ENCODE peak calls at places on chromosomes 7 and 10, in nine cellular contexts. X, E, U, N, Y, O, W, S and D are unnamed samples. For H3K4me1, the result is how much of the 10 kb centered on the place peaks cover.

GRCh38 chr10:122850705-122851640 is 5.3 kb upstream of the CUZD1 start:
- DNase-seq in N (no peak), Y (peak), X (no peak), U (no peak), W (no peak), O (no peak), S (no peak), E (no peak), D (no peak)

GRCh38 chr7:98423043-98423442 is 22.2 kb upstream of the BAIAP2L1 start:
- DNase-seq in X (no peak), U (no peak), Y (peak), W (no peak), O (no peak), E (no peak), S (no peak), N (no peak), D (peak)

GRCh38 chr7:36969376-36969775 is 245.1 kb upstream of the AOAH start:
- DNase-seq in W (no peak), Y (no peak), N (no peak), X (no peak), O (no peak), S (no peak), E (no peak), U (no peak), D (peak)

GRCh38 chr10:63798599-63799498 is 277.6 kb downstream of the REEP3 start:
- DNase-seq in S (no peak), N (peak), U (peak), O (peak), E (peak), X (peak), W (no peak), Y (peak), D (no peak)

GRCh38 chr7:141663081-141663510 is 38.9 kb downstream of the DENND11 start:
- DNase-seq in E (no peak), S (no peak), O (no peak), W (peak), Y (no peak), N (no peak), X (no peak), U (peak), D (no peak)

GRCh38 chr10:99279626-99280111 is 44.0 kb upstream of the HPSE2 start:
- DNase-seq in S (no peak), X (no peak), U (no peak), N (no peak), Y (no peak), E (no peak), W (no peak), O (no peak), D (no peak)

GRCh38 chr10:58641095-58641531 is 128.4 kb downstream of the BICC1 start:
- DNase-seq in Y (peak), W (no peak), X (no peak), N (no peak), E (no peak), U (no peak), O (no peak), S (no peak), D (no peak)

GRCh38 chr10:79446451-79447020 is 1.1 kb upstream of the ZCCHC24 start:
- DNase-seq in N (peak), E (no peak), S (peak), Y (no peak), W (peak), O (peak), U (peak), X (peak), D (no peak)

GRCh38 chr10:79068203-79068561 is 584 bp upstream of the ZMIZ1 start:
- DNase-seq in S (peak), E (no peak), U (no peak), N (no peak), O (no peak), Y (no peak), W (no peak), X (no peak), D (peak)

GRCh38 chr7:33854951-33855350 is 50.4 kb upstream of the BMPER start:
- DNase-seq in U (no peak), E (no peak), S (no peak), X (no peak), O (no peak), W (no peak), N (no peak), Y (peak), D (no peak)

GRCh38 chr10:123270221-123270620 is 116.0 kb downstream of the BUB3 start:
- DNase-seq in N (no peak), O (no peak), X (no peak), S (no peak), U (no peak), E (no peak), Y (peak), W (no peak), D (no peak)

GRCh38 chr7:50339990-50340500 is 35.5 kb downstream of the IKZF1 start:
- DNase-seq in X (no peak), U (peak), E (no peak), S (no peak), Y (no peak), N (no peak), W (no peak), O (no peak), D (peak)

GRCh38 chr7:66837661-66838060 is 83.4 kb upstream of the TMEM248 start:
- DNase-seq in W (no peak), X (peak), N (no peak), E (no peak), U (no peak), S (no peak), Y (no peak), O (no peak), D (no peak)

GRCh38 chr10:89003344-89003743 is 12.7 kb downstream of the FAS start:
- DNase-seq in S (no peak), O (no peak), Y (no peak), N (no peak), E (no peak), W (no peak), X (no peak), U (no peak), D (peak)

GRCh38 chr7:27160147-27160545 is 3.7 kb upstream of the HOXA7 start:
- DNase-seq in Y (no peak), O (peak), W (peak), E (no peak), N (no peak), S (peak), X (no peak), U (peak), D (no peak)

GRCh38 chr7:7554021-7554432 is 12.7 kb upstream of the MIOS start:
- DNase-seq in X (no peak), O (no peak), Y (peak), W (no peak), U (no peak), N (no peak), S (no peak), E (no peak), D (no peak)

GRCh38 chr10:125284875-125285597 is 124.7 kb upstream of the CTBP2 start:
- DNase-seq in W (no peak), Y (no peak), U (no peak), E (no peak), X (no peak), S (no peak), O (no peak), N (no peak), D (peak)

GRCh38 chr10:35606423-35606822 is 1.3 kb downstream of the GJD4 start:
- DNase-seq in U (no peak), X (no peak), N (no peak), Y (peak), S (no peak), E (peak), W (no peak), O (no peak), D (no peak)

GRCh38 chr7:25069900-25070443 is 55.1 kb downstream of the CYCS start:
- DNase-seq in Y (peak), O (peak), U (peak), N (no peak), W (no peak), E (peak), X (peak), S (no peak), D (peak)

DNA sequence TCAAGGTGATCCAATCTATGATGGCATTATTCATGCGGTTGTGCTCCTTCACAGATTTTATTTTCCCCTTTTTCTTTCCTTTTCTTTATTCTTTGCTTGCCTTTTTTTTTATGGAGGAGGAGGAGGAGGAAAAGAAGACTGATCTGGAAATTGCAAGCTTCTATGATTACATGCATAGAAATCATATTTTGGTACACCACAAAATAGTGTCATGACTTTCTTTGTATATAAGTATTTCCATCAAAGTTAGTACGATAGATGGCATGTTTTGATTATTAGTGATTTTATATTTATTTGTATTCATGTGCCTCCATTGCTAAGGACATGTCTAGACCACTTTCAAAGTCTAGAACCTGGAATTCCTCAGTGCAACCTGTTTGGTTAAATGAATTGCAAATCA is 212.8 kb downstream of the CHRM2 start:
- DNase-seq in W (no peak), U (no peak), S (no peak), E (no peak), N (no peak), X (no peak), O (no peak), Y (no peak), D (no peak)
- H3K4me1 ChIP-seq in W (under half), U (under half), S (under half), E (under half), N (under half), X (under half), O (under half), Y (under half), D (under half)

GRCh38 chr10:73771722-73772279 is 10.0 kb upstream of the CHCHD1 start:
- DNase-seq in U (peak), W (no peak), N (no peak), O (peak), X (peak), Y (no peak), E (peak), S (peak), D (peak)
- TF ChIP-seq CTCF in U (no peak), W (no peak), N (no peak), O (no peak), X (no peak), Y (no peak), E (no peak), S (no peak), D (no peak)

GRCh38 chr7:70243443-70243842 is 645.2 kb downstream of the AUTS2 start:
- DNase-seq in U (no peak), N (no peak), W (no peak), O (no peak), Y (no peak), X (no peak), S (no peak), E (no peak), D (no peak)
- H3K4me1 ChIP-seq in U (under half), N (under half), W (under half), O (under half), Y (under half), X (under half), S (under half), E (under half), D (under half)

GRCh38 chr7:151113344-151114150 is 27.3 kb downstream of the AGAP3 start:
- DNase-seq in U (no peak), S (no peak), Y (peak), E (no peak), O (no peak), W (no peak), X (peak), N (no peak), D (no peak)
- TF ChIP-seq CTCF in U (no peak), S (no peak), Y (no peak), E (no peak), O (no peak), W (peak), X (no peak), N (no peak), D (no peak)

GRCh38 chr7:116932566-116932965 is 20.7 kb upstream of the ST7 start:
- DNase-seq in N (no peak), E (no peak), O (no peak), X (no peak), U (no peak), W (no peak), Y (no peak), S (no peak), D (no peak)
- H3K4me1 ChIP-seq in N (under half), E (under half), O (under half), X (under half), U (under half), W (under half), Y (under half), S (under half), D (under half)